ENCODE peak calls at places on chromosomes 3 and 15, in four cellular contexts. F is right atrium auricular region, E is right cardiac atrium, V is GM23248. K is an unnamed sample.

GRCh38 chr15:42891569-42891968 is 29.0 kb downstream of the TTBK2 start:
- DNase-seq in F (no peak), E (no peak), V (peak; percentile 50), K (no peak)

GRCh38 chr3:9902372-9903237 is at the start of gene IL17RE:
- DNase-seq in F (no peak), E (peak; percentile 59), V (no peak), K (no peak)

GRCh38 chr3:112519424-112520001 is 20.2 kb upstream of the BTLA start:
- DNase-seq in F (no peak), E (no peak), V (peak; percentile 79), K (no peak)

GRCh38 chr15:82688691-82689090 is 21.0 kb downstream of the AP3B2 start:
- DNase-seq in F (no peak), E (no peak), V (no peak), K (no peak)

GRCh38 chr3:43215684-43216336 is 70.5 kb upstream of the SNRK start:
- DNase-seq in F (no peak), E (no peak), V (no peak), K (peak; percentile 5)

GRCh38 chr15:71802770-71803169 is 7.6 kb upstream of the NR2E3 start:
- DNase-seq in F (no peak), E (no peak), V (no peak), K (no peak)

GRCh38 chr3:156787015-156787414 is 39.1 kb upstream of the LEKR1 start:
- DNase-seq in F (no peak), E (no peak), V (no peak), K (no peak)

GRCh38 chr15:77507911-77508310 is 87.2 kb downstream of the HMG20A start:
- DNase-seq in F (peak; percentile 85), E (peak; percentile 82), V (peak; percentile 76), K (no peak)

GRCh38 chr15:90154246-90154645 is 46.9 kb upstream of the SEMA4B start:
- DNase-seq in F (no peak), E (no peak), V (no peak), K (no peak)

GRCh38 chr15:90154861-90155626 is 46.1 kb upstream of the SEMA4B start:
- DNase-seq in F (no peak), E (no peak), V (peak; percentile 64), K (no peak)

GRCh38 chr15:90149609-90150340 is 47.5 kb upstream of the IDH2 start:
- DNase-seq in F (no peak), E (no peak), V (no peak), K (no peak)

GRCh38 chr15:90153658-90154057 is 47.5 kb upstream of the SEMA4B start:
- DNase-seq in F (no peak), E (no peak), V (no peak), K (no peak)

DNA sequence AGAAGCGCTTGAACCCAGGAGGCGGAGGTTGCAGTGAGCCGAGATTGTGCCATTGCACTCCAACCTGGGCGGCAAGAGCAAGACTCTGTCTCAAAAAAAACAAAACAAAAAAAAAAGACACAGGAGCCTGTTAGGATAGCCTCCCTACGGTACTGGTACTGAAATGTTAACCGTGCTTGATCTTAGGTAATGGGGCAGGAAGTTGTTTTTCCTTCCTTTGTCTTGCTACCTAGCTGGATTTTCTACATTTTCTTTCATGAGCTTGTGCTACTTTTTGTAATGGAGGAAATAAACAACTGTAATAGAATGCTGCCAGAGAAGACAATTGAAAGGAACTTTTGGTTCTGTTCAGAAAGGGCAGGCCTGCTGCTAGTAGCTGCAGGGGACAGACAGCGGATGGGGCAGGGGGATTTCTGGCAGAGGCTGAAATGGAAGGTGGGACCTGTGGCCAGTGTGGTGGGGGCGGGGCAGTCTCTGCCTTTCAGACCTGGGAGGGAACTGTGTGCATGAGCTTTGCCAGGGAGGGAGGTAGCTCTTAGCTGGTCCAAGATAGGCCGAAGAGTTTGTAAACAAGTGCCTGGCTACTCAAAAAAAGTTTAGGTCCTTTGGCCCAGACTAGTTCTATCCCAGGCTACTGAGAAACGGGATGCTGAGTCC is 49.0 kb upstream of the SEMA4B start:
- DNase-seq in F (no peak), E (no peak), V (no peak), K (no peak)
- H3K4me1 ChIP-seq in F (no peaks in the 10 kb centered on the region), E (no peaks in the 10 kb centered on the region), V (no peaks in the 10 kb centered on the region), K (peaks cover 45% of the 10 kb centered on the region)

DNA sequence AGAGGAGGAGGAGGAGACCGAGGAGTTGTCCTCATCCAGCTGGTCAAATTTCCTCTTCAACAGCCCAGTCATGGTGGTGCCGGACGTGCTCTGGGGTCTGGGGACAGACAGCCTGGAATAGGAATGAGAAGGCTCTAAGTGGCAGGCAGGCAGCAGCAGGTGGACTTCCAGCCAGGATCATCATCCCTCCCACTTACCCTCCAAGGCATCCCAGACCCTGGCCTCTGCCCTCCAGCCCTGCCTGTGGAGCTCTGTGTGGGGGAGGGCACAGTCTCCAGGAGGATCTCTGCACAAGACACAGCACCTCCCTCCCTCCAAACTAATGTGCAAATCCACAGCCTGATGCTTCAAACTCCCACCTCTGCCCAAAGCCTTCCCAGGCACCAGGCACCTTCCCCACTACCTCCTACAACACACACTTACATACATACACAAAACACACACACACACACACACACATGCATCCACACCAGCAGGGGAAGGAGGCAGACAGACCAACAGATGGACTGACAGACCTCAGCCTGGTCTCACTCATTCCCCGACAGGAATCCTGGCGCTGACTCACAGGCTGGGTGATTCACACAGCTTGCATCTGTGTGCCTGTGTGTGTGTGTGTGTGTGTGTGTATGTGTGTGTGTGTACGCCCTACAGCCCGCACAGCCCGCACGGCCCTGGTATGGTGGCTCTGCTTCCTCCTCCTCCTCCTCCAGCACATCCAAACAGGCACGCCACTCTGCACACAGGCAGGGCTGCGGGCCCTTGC is 6.6 kb downstream of the CSRNP1 start:
- DNase-seq in F (peak; percentile 88), E (peak; percentile 86), V (peak; percentile 95), K (no peak)
- H3K4me1 ChIP-seq in F (peaks cover 99% of the 10 kb centered on the region), E (peaks cover 41% of the 10 kb centered on the region), V (peaks cover 62% of the 10 kb centered on the region), K (peaks cover 83% of the 10 kb centered on the region)

GRCh38 chr15:98842973-98843285 is 164.7 kb downstream of the PGPEP1L start:
- DNase-seq in F (no peak), E (no peak), V (no peak), K (no peak)
- H3K4me1 ChIP-seq in F (peaks cover 41% of the 10 kb centered on the region), E (peaks cover 8% of the 10 kb centered on the region), V (peaks cover 16% of the 10 kb centered on the region), K (peaks cover 23% of the 10 kb centered on the region)

GRCh38 chr15:66765478-66766281 is 63.6 kb downstream of the SMAD6 start:
- DNase-seq in F (no peak), E (no peak), V (peak; percentile 73), K (no peak)
- H3K4me1 ChIP-seq in F (peaks cover 67% of the 10 kb centered on the region), E (peaks cover 61% of the 10 kb centered on the region), V (peaks cover 64% of the 10 kb centered on the region), K (peaks cover 61% of the 10 kb centered on the region)

GRCh38 chr3:129563332-129563731 is 20.4 kb downstream of the H1-8 start:
- DNase-seq in F (no peak), E (peak; percentile 49), V (no peak), K (no peak)
- H3K4me1 ChIP-seq in F (peaks cover 74% of the 10 kb centered on the region), E (peaks cover 8% of the 10 kb centered on the region), V (peaks cover 29% of the 10 kb centered on the region), K (peaks cover 61% of the 10 kb centered on the region)

K was measured in esophagus muscularis mucosa.